ENCODE peak calls at places on chromosomes 4 and X, in four cellular contexts. One of them, this sample, is unnamed.

GRCh38 chrX:40105016-40105790 is 7.4 kb upstream of the BCOR start:
- DNase-seq in NCI-H2029 treated with DMSO at 0.1 percent for 48 hours: no peak
- DNase-seq in spleen: peak
- DNase-seq in activated T-cell treated with anti-CD3 and anti-CD28 coated beads for 1 hour: no peak
- DNase-seq in this sample: no peak

GRCh38 chr4:16116019-16116418 is 32.2 kb upstream of the PROM1 start:
- DNase-seq in NCI-H2029 treated with DMSO at 0.1 percent for 48 hours: peak
- DNase-seq in spleen: no peak
- DNase-seq in activated T-cell treated with anti-CD3 and anti-CD28 coated beads for 1 hour: no peak
- DNase-seq in this sample: peak

GRCh38 chr4:124083706-124084105 is 628.8 kb downstream of the ANKRD50 start:
- DNase-seq in NCI-H2029 treated with DMSO at 0.1 percent for 48 hours: no peak
- DNase-seq in spleen: no peak
- DNase-seq in activated T-cell treated with anti-CD3 and anti-CD28 coated beads for 1 hour: no peak
- DNase-seq in this sample: no peak

GRCh38 chrX:21153503-21153902 is 220.7 kb upstream of the CNKSR2 start:
- DNase-seq in NCI-H2029 treated with DMSO at 0.1 percent for 48 hours: no peak
- DNase-seq in spleen: no peak
- DNase-seq in activated T-cell treated with anti-CD3 and anti-CD28 coated beads for 1 hour: no peak
- DNase-seq in this sample: no peak

GRCh38 chr4:77308843-77309242 is 151.8 kb downstream of the CCNG2 start:
- DNase-seq in NCI-H2029 treated with DMSO at 0.1 percent for 48 hours: peak
- DNase-seq in spleen: no peak
- DNase-seq in activated T-cell treated with anti-CD3 and anti-CD28 coated beads for 1 hour: no peak
- DNase-seq in this sample: no peak

GRCh38 chrX:24838624-24839023 is 144.9 kb downstream of the POLA1 start:
- DNase-seq in NCI-H2029 treated with DMSO at 0.1 percent for 48 hours: no peak
- DNase-seq in spleen: no peak
- DNase-seq in activated T-cell treated with anti-CD3 and anti-CD28 coated beads for 1 hour: no peak
- DNase-seq in this sample: no peak

GRCh38 chr4:140856692-140857091 is 100.5 kb upstream of the TBC1D9 start:
- DNase-seq in NCI-H2029 treated with DMSO at 0.1 percent for 48 hours: no peak
- DNase-seq in spleen: no peak
- DNase-seq in activated T-cell treated with anti-CD3 and anti-CD28 coated beads for 1 hour: no peak
- DNase-seq in this sample: peak

GRCh38 chr4:82217986-82218715 is 155.6 kb downstream of the HNRNPD start:
- DNase-seq in NCI-H2029 treated with DMSO at 0.1 percent for 48 hours: no peak
- DNase-seq in spleen: no peak
- DNase-seq in activated T-cell treated with anti-CD3 and anti-CD28 coated beads for 1 hour: no peak
- DNase-seq in this sample: no peak